ENCODE peak calls at places on chromosomes 5 and 9, in seven cellular contexts. One of them, this sample, is unnamed.
A peak's percentile ranks its signal among the peaks of the same experiment; 100 is the strongest.

GRCh38 chr5:59042683-59043082 is 459.8 kb downstream of the RAB3C start:
- DNase-seq in SK-N-SH: no peak
- DNase-seq in tibial artery: no peak
- DNase-seq in Peyer's patch: peak; percentile 51
- DNase-seq in sigmoid colon: peak; percentile 85
- DNase-seq in trophoblast cell: no peak
- DNase-seq in fibroblast of mammary gland: peak; percentile 81
- DNase-seq in this sample: no peak

GRCh38 chr5:142803428-142804111 is 33.4 kb downstream of the ARHGAP26 start:
- DNase-seq in trophoblast cell: peak; percentile 100
- DNase-seq in SK-N-SH: no peak
- DNase-seq in tibial artery: no peak
- DNase-seq in fibroblast of mammary gland: peak; percentile 71
- DNase-seq in sigmoid colon: peak; percentile 79
- DNase-seq in Peyer's patch: no peak
- DNase-seq in this sample: peak; percentile 52

GRCh38 chr5:73494716-73495115 is 3.5 kb upstream of the BTF3 start:
- DNase-seq in trophoblast cell: no peak
- DNase-seq in fibroblast of mammary gland: no peak
- DNase-seq in Peyer's patch: no peak
- DNase-seq in SK-N-SH: no peak
- DNase-seq in sigmoid colon: no peak
- DNase-seq in tibial artery: no peak
- DNase-seq in this sample: no peak

GRCh38 chr9:129671519-129671918 is 6.1 kb downstream of the PRRX2 start:
- DNase-seq in Peyer's patch: no peak
- DNase-seq in trophoblast cell: no peak
- DNase-seq in sigmoid colon: no peak
- DNase-seq in fibroblast of mammary gland: no peak
- DNase-seq in SK-N-SH: no peak
- DNase-seq in tibial artery: no peak
- DNase-seq in this sample: no peak

GRCh38 chr5:83714780-83715179 is 5.9 kb downstream of the HAPLN1 start:
- DNase-seq in trophoblast cell: peak; percentile 80
- DNase-seq in fibroblast of mammary gland: no peak
- DNase-seq in sigmoid colon: no peak
- DNase-seq in tibial artery: no peak
- DNase-seq in SK-N-SH: no peak
- DNase-seq in Peyer's patch: no peak
- DNase-seq in this sample: no peak

GRCh38 chr9:4293293-4293931 is 6.5 kb downstream of the GLIS3 start:
- DNase-seq in Peyer's patch: no peak
- DNase-seq in SK-N-SH: no peak
- DNase-seq in trophoblast cell: peak; percentile 98
- DNase-seq in sigmoid colon: no peak
- DNase-seq in fibroblast of mammary gland: peak; percentile 98
- DNase-seq in tibial artery: no peak
- DNase-seq in this sample: peak; percentile 96

GRCh38 chr5:136731241-136731885 is 366.0 kb upstream of the TRPC7 start:
- DNase-seq in trophoblast cell: no peak
- DNase-seq in sigmoid colon: no peak
- DNase-seq in SK-N-SH: no peak
- DNase-seq in fibroblast of mammary gland: no peak
- DNase-seq in Peyer's patch: no peak
- DNase-seq in tibial artery: no peak
- DNase-seq in this sample: no peak

GRCh38 chr5:81360640-81361039 is 33.3 kb downstream of the ACOT12 start:
- DNase-seq in Peyer's patch: peak; percentile 51
- DNase-seq in fibroblast of mammary gland: no peak
- DNase-seq in sigmoid colon: no peak
- DNase-seq in SK-N-SH: no peak
- DNase-seq in trophoblast cell: no peak
- DNase-seq in tibial artery: no peak
- DNase-seq in this sample: no peak

GRCh38 chr9:92723299-92723625 is 41.4 kb downstream of the BICD2 start:
- DNase-seq in SK-N-SH: no peak
- DNase-seq in sigmoid colon: no peak
- DNase-seq in trophoblast cell: peak; percentile 86
- DNase-seq in fibroblast of mammary gland: peak; percentile 30
- DNase-seq in tibial artery: no peak
- DNase-seq in Peyer's patch: no peak
- DNase-seq in this sample: no peak

GRCh38 chr5:168734657-168735344 is 155.6 kb upstream of the PANK3 start:
- DNase-seq in tibial artery: peak; percentile 96
- DNase-seq in sigmoid colon: peak; percentile 78
- DNase-seq in Peyer's patch: peak; percentile 50
- DNase-seq in fibroblast of mammary gland: peak; percentile 81
- DNase-seq in trophoblast cell: no peak
- DNase-seq in SK-N-SH: no peak
- DNase-seq in this sample: peak; percentile 66

GRCh38 chr5:56018860-56019259 is 24.1 kb upstream of the IL6ST start:
- DNase-seq in fibroblast of mammary gland: no peak
- DNase-seq in trophoblast cell: no peak
- DNase-seq in Peyer's patch: no peak
- DNase-seq in sigmoid colon: no peak
- DNase-seq in tibial artery: no peak
- DNase-seq in SK-N-SH: no peak
- DNase-seq in this sample: no peak

GRCh38 chr5:33367396-33367795 is 73.4 kb upstream of the TARS1 start:
- DNase-seq in Peyer's patch: no peak
- DNase-seq in SK-N-SH: no peak
- DNase-seq in trophoblast cell: no peak
- DNase-seq in sigmoid colon: no peak
- DNase-seq in fibroblast of mammary gland: peak; percentile 44
- DNase-seq in tibial artery: no peak
- DNase-seq in this sample: no peak

GRCh38 chr5:95102080-95102479 is 182.8 kb downstream of the MCTP1 start:
- DNase-seq in SK-N-SH: no peak
- DNase-seq in fibroblast of mammary gland: no peak
- DNase-seq in Peyer's patch: no peak
- DNase-seq in tibial artery: no peak
- DNase-seq in trophoblast cell: no peak
- DNase-seq in sigmoid colon: no peak
- DNase-seq in this sample: no peak

GRCh38 chr5:150557507-150557872 is 49.6 kb downstream of the NDST1 start:
- DNase-seq in SK-N-SH: no peak
- DNase-seq in fibroblast of mammary gland: no peak
- DNase-seq in tibial artery: no peak
- DNase-seq in Peyer's patch: no peak
- DNase-seq in trophoblast cell: no peak
- DNase-seq in sigmoid colon: peak; percentile 55
- DNase-seq in this sample: no peak

GRCh38 chr9:21294325-21294724 is 10.8 kb downstream of the IFNA5 start:
- DNase-seq in sigmoid colon: no peak
- DNase-seq in SK-N-SH: no peak
- DNase-seq in tibial artery: no peak
- DNase-seq in fibroblast of mammary gland: peak; percentile 63
- DNase-seq in trophoblast cell: peak; percentile 69
- DNase-seq in Peyer's patch: no peak
- DNase-seq in this sample: peak; percentile 17

GRCh38 chr9:112176410-112177010 is 1.4 kb upstream of the SUSD1 start:
- DNase-seq in SK-N-SH: no peak
- DNase-seq in fibroblast of mammary gland: no peak
- DNase-seq in Peyer's patch: peak; percentile 53
- DNase-seq in trophoblast cell: no peak
- DNase-seq in sigmoid colon: no peak
- DNase-seq in tibial artery: no peak
- DNase-seq in this sample: no peak

GRCh38 chr5:80216096-80216495 is 39.8 kb downstream of the SERINC5 start:
- DNase-seq in sigmoid colon: no peak
- DNase-seq in fibroblast of mammary gland: no peak
- DNase-seq in tibial artery: no peak
- DNase-seq in trophoblast cell: no peak
- DNase-seq in Peyer's patch: no peak
- DNase-seq in SK-N-SH: no peak
- DNase-seq in this sample: no peak

GRCh38 chr9:63817622-63818518 is 1467.1 kb downstream of the FOXD4L5 start:
- DNase-seq in trophoblast cell: peak; percentile 20
- DNase-seq in SK-N-SH: peak; percentile 47
- DNase-seq in tibial artery: peak; percentile 80
- DNase-seq in Peyer's patch: peak; percentile 88
- DNase-seq in fibroblast of mammary gland: no peak
- DNase-seq in sigmoid colon: peak; percentile 82
- DNase-seq in this sample: no peak

GRCh38 chr9:112750111-112750766 is at the start of gene SNX30:
- DNase-seq in Peyer's patch: peak; percentile 95
- DNase-seq in sigmoid colon: peak; percentile 96
- DNase-seq in SK-N-SH: peak; percentile 99
- DNase-seq in trophoblast cell: peak; percentile 92
- DNase-seq in tibial artery: peak; percentile 95
- DNase-seq in fibroblast of mammary gland: peak; percentile 81
- DNase-seq in this sample: peak; percentile 53

GRCh38 chr5:43642428-43642827 is 39.4 kb downstream of the NNT start:
- DNase-seq in tibial artery: no peak
- DNase-seq in fibroblast of mammary gland: no peak
- DNase-seq in Peyer's patch: no peak
- DNase-seq in SK-N-SH: no peak
- DNase-seq in trophoblast cell: no peak
- DNase-seq in sigmoid colon: no peak
- DNase-seq in this sample: no peak

GRCh38 chr5:139344177-139344576 is 2.5 kb downstream of the PAIP2 start:
- DNase-seq in sigmoid colon: no peak
- DNase-seq in fibroblast of mammary gland: no peak
- DNase-seq in Peyer's patch: no peak
- DNase-seq in SK-N-SH: no peak
- DNase-seq in trophoblast cell: no peak
- DNase-seq in tibial artery: no peak
- DNase-seq in this sample: no peak

GRCh38 chr5:139341187-139341688 is 416 bp upstream of the PAIP2 start:
- DNase-seq in sigmoid colon: no peak
- DNase-seq in SK-N-SH: no peak
- DNase-seq in Peyer's patch: no peak
- DNase-seq in fibroblast of mammary gland: peak; percentile 8
- DNase-seq in trophoblast cell: peak; percentile 10
- DNase-seq in tibial artery: no peak
- DNase-seq in this sample: no peak

GRCh38 chr5:139342423-139342723 is 719 bp downstream of the PAIP2 start:
- DNase-seq in Peyer's patch: no peak
- DNase-seq in sigmoid colon: no peak
- DNase-seq in tibial artery: no peak
- DNase-seq in fibroblast of mammary gland: no peak
- DNase-seq in SK-N-SH: no peak
- DNase-seq in trophoblast cell: no peak
- DNase-seq in this sample: no peak

GRCh38 chr5:139341689-139342422 is at the start of gene PAIP2:
- DNase-seq in Peyer's patch: peak; percentile 99
- DNase-seq in sigmoid colon: peak; percentile 99
- DNase-seq in tibial artery: peak; percentile 98
- DNase-seq in fibroblast of mammary gland: peak; percentile 97
- DNase-seq in trophoblast cell: peak; percentile 98
- DNase-seq in SK-N-SH: peak; percentile 93
- DNase-seq in this sample: peak; percentile 93

DNA sequence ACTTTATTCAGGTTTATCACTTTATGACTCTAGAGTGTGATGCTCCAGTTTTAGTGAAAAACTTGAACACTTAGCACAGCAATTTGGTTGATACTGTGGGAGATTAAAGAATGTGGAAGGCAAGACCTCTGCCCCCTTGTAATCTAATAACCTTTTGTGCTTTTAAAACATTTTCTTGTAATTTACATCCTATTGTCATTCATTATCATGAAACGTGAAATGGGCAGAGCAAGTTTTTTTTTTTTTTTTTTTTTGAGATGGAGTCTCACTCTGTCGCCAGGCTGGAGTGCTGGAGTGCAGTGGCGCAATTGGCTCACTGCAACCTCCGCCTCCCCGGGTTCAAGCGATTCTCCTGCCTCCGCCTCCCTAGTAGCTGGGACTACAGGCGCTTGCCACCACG is 1.8 kb downstream of the PAIP2 start:
- DNase-seq in tibial artery: no peak
- DNase-seq in Peyer's patch: no peak
- DNase-seq in SK-N-SH: no peak
- DNase-seq in fibroblast of mammary gland: no peak
- DNase-seq in sigmoid colon: no peak
- DNase-seq in trophoblast cell: no peak
- DNase-seq in this sample: no peak
- H3K4me3 ChIP-seq in tibial artery: peak overlapping the region; percentile 77
- H3K4me3 ChIP-seq in Peyer's patch: peak overlapping the region; percentile 79
- H3K4me3 ChIP-seq in SK-N-SH: peak overlapping the region; percentile 93
- H3K4me3 ChIP-seq in fibroblast of mammary gland: peak overlapping the region; percentile 98
- H3K4me3 ChIP-seq in sigmoid colon: peak overlapping the region; percentile 90
- H3K4me3 ChIP-seq in trophoblast cell: no peak overlapping the region
- H3K4me3 ChIP-seq in this sample: peak overlapping the region; percentile 97

GRCh38 chr5:27475063-27475462 is 436.7 kb upstream of the CDH9 start:
- DNase-seq in tibial artery: no peak
- DNase-seq in sigmoid colon: no peak
- DNase-seq in Peyer's patch: no peak
- DNase-seq in trophoblast cell: no peak
- DNase-seq in SK-N-SH: no peak
- DNase-seq in fibroblast of mammary gland: no peak
- DNase-seq in this sample: no peak
- H3K4me3 ChIP-seq in tibial artery: no peak overlapping the region
- H3K4me3 ChIP-seq in sigmoid colon: no peak overlapping the region
- H3K4me3 ChIP-seq in Peyer's patch: no peak overlapping the region
- H3K4me3 ChIP-seq in trophoblast cell: no peak overlapping the region
- H3K4me3 ChIP-seq in SK-N-SH: no peak overlapping the region
- H3K4me3 ChIP-seq in fibroblast of mammary gland: no peak overlapping the region
- H3K4me3 ChIP-seq in this sample: no peak overlapping the region

DNA sequence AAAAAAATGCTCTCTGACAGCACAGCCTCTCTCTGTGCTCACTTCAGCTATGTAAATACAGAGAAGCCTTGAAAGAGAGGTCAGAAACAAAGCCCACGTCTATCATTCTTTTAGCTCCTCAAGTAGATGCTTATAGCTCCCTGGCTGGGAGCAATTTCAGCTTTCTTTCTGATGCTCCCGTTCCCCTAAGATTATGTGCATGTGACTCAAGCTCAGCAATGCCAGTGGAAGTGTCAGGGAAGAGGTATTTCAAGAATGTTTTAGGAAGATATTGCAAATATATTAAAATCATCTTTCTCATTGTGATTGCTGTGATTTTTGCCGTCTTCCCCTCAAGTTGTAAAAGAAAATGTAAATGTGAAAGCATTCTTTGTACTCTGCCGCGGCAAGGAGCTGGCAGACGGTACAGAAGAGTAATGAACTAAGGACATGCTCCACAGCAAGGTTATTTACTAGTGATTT is 1353.7 kb upstream of the ACO1 start:
- DNase-seq in SK-N-SH: no peak
- DNase-seq in trophoblast cell: no peak
- DNase-seq in fibroblast of mammary gland: no peak
- DNase-seq in sigmoid colon: no peak
- DNase-seq in tibial artery: no peak
- DNase-seq in Peyer's patch: no peak
- DNase-seq in this sample: no peak
- H3K4me3 ChIP-seq in SK-N-SH: peak overlapping the region; percentile 35
- H3K4me3 ChIP-seq in trophoblast cell: no peak overlapping the region
- H3K4me3 ChIP-seq in fibroblast of mammary gland: no peak overlapping the region
- H3K4me3 ChIP-seq in sigmoid colon: peak overlapping the region; percentile 21
- H3K4me3 ChIP-seq in tibial artery: no peak overlapping the region
- H3K4me3 ChIP-seq in Peyer's patch: no peak overlapping the region
- H3K4me3 ChIP-seq in this sample: no peak overlapping the region

DNA sequence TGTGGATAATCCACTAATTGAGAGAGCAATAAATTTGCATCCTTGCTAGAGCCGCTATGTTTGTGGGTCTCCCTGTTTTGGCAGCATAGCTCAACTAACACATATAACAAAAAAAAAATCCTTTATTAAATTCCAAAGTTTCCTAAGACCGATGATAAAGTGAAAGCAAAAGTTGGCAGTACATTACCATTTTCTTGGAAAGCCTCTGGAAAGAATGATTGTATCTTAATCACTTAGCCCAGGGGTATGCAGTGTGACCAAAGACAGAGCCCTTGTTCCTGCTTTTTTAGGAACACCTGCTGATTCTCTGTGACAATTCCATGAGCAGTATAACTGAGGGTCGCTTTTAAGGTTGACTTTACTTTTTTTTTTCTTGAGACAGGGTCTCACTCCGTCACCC is 5.4 kb upstream of the IL7R start:
- DNase-seq in fibroblast of mammary gland: peak; percentile 53
- DNase-seq in Peyer's patch: no peak
- DNase-seq in sigmoid colon: no peak
- DNase-seq in trophoblast cell: no peak
- DNase-seq in tibial artery: no peak
- DNase-seq in SK-N-SH: no peak
- DNase-seq in this sample: no peak
- H3K4me3 ChIP-seq in fibroblast of mammary gland: peak overlapping the region; percentile 34
- H3K4me3 ChIP-seq in Peyer's patch: no peak overlapping the region
- H3K4me3 ChIP-seq in sigmoid colon: peak overlapping the region; percentile 3
- H3K4me3 ChIP-seq in trophoblast cell: no peak overlapping the region
- H3K4me3 ChIP-seq in tibial artery: peak overlapping the region; percentile 23
- H3K4me3 ChIP-seq in SK-N-SH: peak overlapping the region; percentile 36
- H3K4me3 ChIP-seq in this sample: peak overlapping the region; percentile 24

This sample was measured in skeletal muscle cell.